ENCODE peak calls at places on chromosome 1, in four cellular contexts. M is activated T-cell treated with anti-CD3 and anti-CD28 coated beads for 1 hour, F is islet precursor cell, Q is transverse colon. R is an unnamed sample.

GRCh38 chr1:3282186-3282585 is 172.3 kb upstream of the ARHGEF16 start:
- DNase-seq in M (no peak), F (no peak), Q (no peak), R (no peak)

GRCh38 chr1:107293901-107294600 is 153.2 kb downstream of the NTNG1 start:
- DNase-seq in M (no peak), F (no peak), Q (no peak), R (no peak)

GRCh38 chr1:39646232-39647081 is 7.0 kb upstream of the HEYL start:
- DNase-seq in M (no peak), F (peak), Q (peak), R (peak)

GRCh38 chr1:9593492-9594465 is 5.1 kb downstream of the TMEM201 start:
- DNase-seq in M (peak), F (peak), Q (peak), R (peak)

GRCh38 chr1:58841455-58841854 is 57.6 kb upstream of the JUN start:
- DNase-seq in M (no peak), F (no peak), Q (peak), R (no peak)

GRCh38 chr1:107750364-107750959 is 214.5 kb downstream of the VAV3 start:
- DNase-seq in M (no peak), F (peak), Q (peak), R (peak)

GRCh38 chr1:173267453-173267945 is 60.4 kb upstream of the TNFSF4 start:
- DNase-seq in M (no peak), F (no peak), Q (no peak), R (no peak)

GRCh38 chr1:223713546-223714420 is 1.4 kb downstream of the CAPN2 start:
- DNase-seq in M (no peak), F (no peak), Q (peak), R (no peak)

GRCh38 chr1:206551985-206552325 is 44.6 kb downstream of the RASSF5 start:
- DNase-seq in M (peak), F (no peak), Q (peak), R (no peak)

GRCh38 chr1:229456016-229456415 is 22.1 kb upstream of the ACTA1 start:
- DNase-seq in M (no peak), F (no peak), Q (no peak), R (no peak)

GRCh38 chr1:9340864-9341263 is 48.2 kb downstream of the SPSB1 start:
- DNase-seq in M (no peak), F (no peak), Q (no peak), R (no peak)

GRCh38 chr1:232521660-232522059 is 108.3 kb downstream of the SIPA1L2 start:
- DNase-seq in M (no peak), F (no peak), Q (no peak), R (no peak)

GRCh38 chr1:110630770-110631663 is 24.9 kb upstream of the KCNA2 start:
- DNase-seq in M (peak), F (peak), Q (peak), R (peak)

GRCh38 chr1:90391116-90391515 is 326.0 kb downstream of the BARHL2 start:
- DNase-seq in M (no peak), F (no peak), Q (no peak), R (no peak)

GRCh38 chr1:228337031-228337564 is 69.5 kb downstream of the TRIM11 start:
- DNase-seq in M (no peak), F (peak), Q (peak), R (peak)

GRCh38 chr1:94773931-94774422 is 46.2 kb upstream of the SLC44A3 start:
- DNase-seq in M (no peak), F (peak), Q (no peak), R (no peak)

GRCh38 chr1:153483776-153484175 is 23.3 kb upstream of the S100A7 start:
- DNase-seq in M (no peak), F (no peak), Q (no peak), R (no peak)